ENCODE peak calls at places on chromosomes 6 and 20, in seven cellular contexts. X, E, H, F, M, Z and P are unnamed samples. For H3K79me2, the result is how much of the 10 kb centered on the place peaks cover.

GRCh38 chr6:111361648-111362047 is 121.4 kb downstream of the REV3L start:
- DNase-seq in E (peak), H (peak), F (peak), M (peak), Z (peak), X (peak), P (peak)

GRCh38 chr6:21578523-21578922 is 15.0 kb upstream of the SOX4 start:
- DNase-seq in F (no peak), M (no peak), Z (no peak), X (no peak), H (no peak), E (no peak), P (no peak)

GRCh38 chr6:129621252-129621651 is 88.7 kb downstream of the ARHGAP18 start:
- DNase-seq in F (peak), H (peak), M (peak), E (no peak), Z (no peak), X (no peak), P (no peak)

GRCh38 chr6:130997061-130997753 is 65.8 kb downstream of the EPB41L2 start:
- DNase-seq in Z (no peak), E (peak), F (no peak), X (no peak), M (no peak), H (no peak), P (no peak)

GRCh38 chr20:61254881-61255589 is 3.0 kb downstream of the CDH4 start:
- DNase-seq in X (peak), H (no peak), M (no peak), Z (no peak), E (no peak), F (no peak), P (no peak)

GRCh38 chr6:113644861-113645575 is 212.1 kb upstream of the MARCKS start:
- DNase-seq in H (peak), M (no peak), F (no peak), E (no peak), Z (no peak), X (peak), P (no peak)

GRCh38 chr6:13683038-13683437 is 28.6 kb downstream of the RANBP9 start:
- DNase-seq in X (no peak), F (no peak), M (no peak), E (no peak), Z (peak), H (no peak), P (no peak)

GRCh38 chr6:29816030-29816429 is 11.6 kb upstream of the HLA-G start:
- DNase-seq in M (no peak), X (peak), E (no peak), H (no peak), F (no peak), Z (no peak), P (no peak)

GRCh38 chr6:52244400-52244799 is at the start of gene IL17F:
- DNase-seq in E (no peak), F (no peak), H (no peak), M (no peak), X (no peak), Z (no peak), P (no peak)

GRCh38 chr20:17611540-17612286 is 41.8 kb downstream of the DSTN start:
- DNase-seq in E (peak), M (peak), F (peak), H (peak), Z (peak), X (peak), P (peak)

GRCh38 chr6:97865612-97866011 is 582.6 kb upstream of the MMS22L start:
- DNase-seq in H (no peak), F (no peak), Z (no peak), M (no peak), X (no peak), E (no peak), P (peak)

GRCh38 chr6:42030585-42031506 is 19.5 kb upstream of the TAF8 start:
- DNase-seq in F (peak), M (no peak), H (no peak), E (peak), Z (peak), X (no peak), P (peak)

GRCh38 chr20:48904566-48905321 is 16.8 kb upstream of the ARFGEF2 start:
- DNase-seq in M (peak), E (peak), Z (peak), H (peak), X (peak), F (peak), P (peak)

GRCh38 chr6:12605888-12606345 is 110.7 kb upstream of the PHACTR1 start:
- DNase-seq in E (peak), X (peak), M (peak), F (peak), Z (peak), H (peak), P (peak)

GRCh38 chr6:118787746-118788419 is 106.1 kb upstream of the ASF1A start:
- DNase-seq in H (no peak), M (no peak), E (no peak), Z (no peak), F (no peak), X (no peak), P (no peak)

GRCh38 chr6:32105433-32105832 is 3.7 kb downstream of the TNXB start:
- DNase-seq in X (no peak), Z (no peak), M (no peak), E (no peak), F (no peak), H (no peak), P (no peak)

GRCh38 chr6:33075568-33076405 is at the start of gene HLA-DPB1:
- DNase-seq in H (peak), M (no peak), X (peak), Z (peak), F (peak), E (peak), P (peak)

GRCh38 chr6:137795510-137795909 is 71.5 kb upstream of the TNFAIP3 start:
- DNase-seq in H (no peak), Z (no peak), X (no peak), M (no peak), F (no peak), E (no peak), P (no peak)

GRCh38 chr6:167141667-167142432 is 15.9 kb downstream of the GPR31 start:
- DNase-seq in H (peak), Z (peak), E (peak), F (peak), X (peak), M (peak), P (peak)

GRCh38 chr20:59469266-59470252 is 134.8 kb upstream of the PHACTR3 start:
- DNase-seq in M (peak), H (peak), Z (no peak), X (no peak), F (no peak), E (peak), P (peak)

GRCh38 chr20:36349384-36350170 is 43.4 kb downstream of the DLGAP4 start:
- DNase-seq in X (peak), E (no peak), Z (peak), H (no peak), M (no peak), F (no peak), P (no peak)

GRCh38 chr6:1912731-1913130 is 303.0 kb downstream of the FOXC1 start:
- DNase-seq in X (peak), F (no peak), H (no peak), E (no peak), Z (no peak), M (no peak), P (no peak)

GRCh38 chr6:155155787-155156447 is 107.9 kb upstream of the CLDN20 start:
- DNase-seq in H (peak), X (no peak), F (no peak), Z (no peak), E (no peak), M (no peak), P (no peak)

GRCh38 chr6:43969158-43969981 is 157.9 kb downstream of the MRPL14 start:
- DNase-seq in H (no peak), X (no peak), Z (no peak), E (no peak), F (no peak), M (peak), P (no peak)

GRCh38 chr6:143694013-143694412 is 16.2 kb downstream of the PHACTR2 start:
- DNase-seq in X (no peak), Z (no peak), F (no peak), H (no peak), M (no peak), E (no peak), P (no peak)

GRCh38 chr6:164991573-164991972 is 317.8 kb downstream of the C6orf118 start:
- DNase-seq in Z (no peak), E (no peak), H (no peak), X (no peak), M (no peak), F (no peak), P (no peak)

GRCh38 chr6:97885230-97885772 is 602.3 kb upstream of the MMS22L start:
- DNase-seq in F (no peak), H (no peak), E (no peak), Z (no peak), X (no peak), M (no peak), P (no peak)

GRCh38 chr6:166786704-166787293 is 159.7 kb upstream of the RPS6KA2 start:
- DNase-seq in Z (peak), F (peak), X (peak), E (peak), H (peak), M (no peak), P (peak)

DNA sequence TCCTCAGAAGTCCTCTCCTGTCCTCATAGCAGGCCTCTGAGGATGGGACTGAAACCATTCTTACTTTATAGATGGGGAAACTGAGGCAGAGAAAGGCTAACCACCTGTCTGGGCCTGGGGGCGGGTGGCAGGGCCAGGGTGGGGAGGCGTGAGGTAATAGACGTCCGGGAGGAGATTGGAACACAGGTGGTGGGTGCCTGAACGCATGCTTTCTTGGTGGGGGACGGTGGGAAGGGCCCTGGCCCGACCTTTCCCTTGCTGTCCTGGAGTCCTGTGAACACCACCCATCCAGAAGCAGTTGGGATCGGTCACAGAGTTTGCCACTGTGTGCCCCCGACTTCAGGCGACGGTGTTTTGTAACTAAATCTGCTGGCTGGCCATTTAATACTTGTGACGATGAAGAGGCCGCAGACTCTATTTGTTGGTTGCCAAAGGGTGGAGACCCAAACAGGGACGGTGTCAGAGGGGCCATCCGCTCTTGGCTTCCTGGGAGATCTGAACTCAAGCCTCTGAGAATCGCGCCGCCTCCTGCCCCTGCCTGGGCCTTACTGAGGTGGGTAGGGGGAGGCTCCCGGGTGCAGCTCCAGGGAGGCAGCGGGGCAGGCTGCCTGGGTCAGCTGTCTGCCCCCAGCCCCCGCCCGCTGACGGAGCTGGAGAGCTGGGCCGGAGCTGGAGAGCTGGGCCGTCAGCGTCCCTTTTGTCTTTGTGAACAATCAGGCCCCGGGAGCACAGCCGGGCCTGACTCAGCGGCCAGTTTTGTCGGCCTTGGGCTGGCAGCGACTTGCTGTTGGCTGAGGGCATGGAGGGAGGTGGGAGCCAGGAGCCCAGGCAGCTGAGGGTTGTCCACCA is 4.1 kb downstream of the RBM38 start:
- DNase-seq in Z (no peak), H (no peak), E (peak), M (peak), F (no peak), X (peak), P (no peak)
- H3K79me2 ChIP-seq in Z (under half), H (under half), E (half or more), M (under half), F (half or more), X (under half), P (half or more)

DNA sequence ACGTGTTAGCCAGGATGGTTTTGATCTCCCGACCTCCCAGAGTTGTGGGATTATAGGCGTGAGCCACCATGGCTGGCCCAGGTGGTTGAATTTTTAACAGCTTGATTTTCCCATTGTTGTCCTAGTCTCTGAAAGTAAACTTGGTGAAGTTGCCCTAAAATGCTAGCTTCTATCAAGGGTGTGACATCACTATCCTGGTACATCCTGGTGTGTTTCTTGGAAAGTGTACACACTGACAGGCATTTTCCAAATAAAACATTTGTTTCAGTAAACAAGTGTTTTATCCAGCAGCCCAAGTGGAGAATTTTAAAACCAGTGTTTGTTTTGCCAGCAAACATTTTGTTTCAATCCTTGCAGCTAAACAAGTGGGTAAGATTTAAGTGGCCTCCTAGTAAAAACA is 40.5 kb upstream of the RREB1 start:
- DNase-seq in M (no peak), H (no peak), X (no peak), Z (no peak), F (no peak), E (no peak), P (no peak)
- H3K79me2 ChIP-seq in M (under half), H (under half), X (under half), Z (under half), F (under half), E (under half), P (under half)

DNA sequence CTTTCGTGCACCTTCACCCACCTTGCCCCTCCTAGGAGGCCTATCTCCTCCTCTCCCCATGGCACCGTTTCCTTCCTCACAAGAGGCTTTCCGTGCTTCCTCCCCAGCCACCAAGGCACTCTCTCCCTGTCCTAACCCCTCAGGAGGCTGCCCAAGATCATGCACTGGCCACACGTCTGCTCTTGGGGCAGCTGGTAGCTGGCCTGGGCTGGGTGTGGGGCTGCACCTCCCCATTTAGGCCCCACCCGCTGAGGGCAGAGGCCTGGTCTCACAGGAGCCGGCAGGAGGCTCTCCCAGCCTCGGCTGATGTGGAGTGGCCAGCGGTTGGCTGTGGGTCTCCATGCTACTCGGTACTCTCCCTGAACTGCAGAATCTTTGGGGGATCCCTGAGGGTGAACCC is 13.6 kb downstream of the NOL4L start:
- DNase-seq in M (no peak), F (no peak), X (no peak), H (no peak), E (no peak), Z (no peak), P (no peak)
- H3K79me2 ChIP-seq in M (under half), F (under half), X (under half), H (under half), E (under half), Z (under half), P (under half)

DNA sequence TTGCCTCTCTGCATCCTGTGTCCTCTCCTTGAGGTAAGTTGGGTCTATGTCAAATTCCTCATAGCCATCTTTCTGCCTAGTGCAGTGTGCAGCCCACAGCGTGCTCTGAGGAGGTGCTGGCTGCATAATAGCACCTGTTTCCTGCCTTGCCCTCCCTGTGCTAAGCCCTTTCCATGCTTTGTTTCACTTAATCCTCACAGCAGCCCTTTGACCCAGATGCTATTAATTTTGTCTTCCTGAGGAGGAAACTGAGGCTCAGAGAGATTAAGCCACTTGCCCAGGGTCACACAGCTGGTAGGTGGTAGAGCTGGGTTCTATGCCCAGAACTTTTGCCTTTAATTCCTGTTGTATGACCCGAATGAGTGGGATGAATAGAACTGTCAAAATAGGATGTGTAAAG is 13.5 kb downstream of the FAM83D start:
- DNase-seq in H (no peak), X (no peak), Z (no peak), M (no peak), F (no peak), E (no peak), P (no peak)
- H3K79me2 ChIP-seq in H (half or more), X (half or more), Z (half or more), M (under half), F (half or more), E (half or more), P (half or more)

DNA sequence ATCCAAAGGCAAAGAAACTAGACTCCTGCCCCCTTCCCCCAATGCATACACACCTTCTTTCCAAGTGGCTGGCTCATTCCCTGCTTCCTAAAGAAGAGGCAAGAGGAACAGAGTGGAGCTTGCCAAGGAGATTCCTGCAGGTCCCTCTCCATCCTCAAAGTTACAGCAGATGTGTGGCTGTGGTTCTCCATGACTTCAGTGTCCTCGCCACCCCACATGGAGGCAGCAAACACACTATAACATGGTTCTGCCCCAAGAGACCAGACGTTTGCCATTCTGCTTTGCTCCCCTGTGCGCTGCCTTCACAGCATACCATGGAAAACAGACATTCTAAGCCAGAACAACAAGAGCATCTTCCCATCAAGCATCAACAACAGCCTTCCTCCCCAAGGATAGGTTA is 84.4 kb downstream of the BACH2 start:
- DNase-seq in X (no peak), E (no peak), H (no peak), F (no peak), Z (no peak), M (no peak), P (peak)
- H3K79me2 ChIP-seq in X (under half), E (under half), H (under half), F (half or more), Z (under half), M (under half), P (under half)

GRCh38 chr6:122511193-122511924 is 39.8 kb upstream of the SERINC1 start:
- DNase-seq in F (no peak), H (no peak), M (no peak), Z (no peak), X (no peak), E (no peak), P (no peak)
- H3K79me2 ChIP-seq in F (under half), H (under half), M (under half), Z (under half), X (under half), E (half or more), P (half or more)

GRCh38 chr6:35359346-35359743 is 17.0 kb downstream of the PPARD start:
- DNase-seq in X (no peak), F (no peak), Z (no peak), M (no peak), E (no peak), H (no peak), P (no peak)

GRCh38 chr6:35354361-35355135 is 12.2 kb downstream of the PPARD start:
- DNase-seq in E (no peak), F (no peak), Z (no peak), H (no peak), M (no peak), X (no peak), P (no peak)

GRCh38 chr6:35357671-35358070 is 15.3 kb downstream of the PPARD start:
- DNase-seq in H (no peak), F (no peak), Z (no peak), X (no peak), E (no peak), M (no peak), P (no peak)

GRCh38 chr6:35359744-35360348 is 17.5 kb downstream of the PPARD start:
- DNase-seq in X (no peak), Z (no peak), H (no peak), M (no peak), F (no peak), E (peak), P (no peak)

DNA sequence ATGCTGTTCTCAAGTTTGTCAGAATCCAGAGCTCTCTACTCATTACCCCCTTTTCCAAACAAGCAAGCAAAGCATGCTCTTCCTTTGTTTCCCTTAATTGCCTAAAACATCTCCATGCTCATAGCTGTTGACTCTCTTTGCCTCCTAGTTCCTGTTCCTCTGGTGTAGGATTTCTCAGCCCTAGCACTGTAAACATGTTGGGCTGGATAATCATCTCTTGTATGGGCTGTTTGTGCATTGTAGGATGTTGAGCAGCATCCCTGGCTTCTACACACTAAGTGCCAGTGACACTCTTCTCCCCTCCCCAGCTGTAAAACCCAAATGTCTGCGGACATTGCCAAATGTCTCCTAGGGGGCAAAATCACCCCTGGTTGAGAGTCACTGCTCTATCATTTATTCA is 14.0 kb downstream of the PPARD start:
- DNase-seq in X (no peak), Z (no peak), F (no peak), E (no peak), H (no peak), M (no peak), P (no peak)
- H3K79me2 ChIP-seq in X (under half), Z (under half), F (under half), E (under half), H (under half), M (under half), P (under half)

DNA sequence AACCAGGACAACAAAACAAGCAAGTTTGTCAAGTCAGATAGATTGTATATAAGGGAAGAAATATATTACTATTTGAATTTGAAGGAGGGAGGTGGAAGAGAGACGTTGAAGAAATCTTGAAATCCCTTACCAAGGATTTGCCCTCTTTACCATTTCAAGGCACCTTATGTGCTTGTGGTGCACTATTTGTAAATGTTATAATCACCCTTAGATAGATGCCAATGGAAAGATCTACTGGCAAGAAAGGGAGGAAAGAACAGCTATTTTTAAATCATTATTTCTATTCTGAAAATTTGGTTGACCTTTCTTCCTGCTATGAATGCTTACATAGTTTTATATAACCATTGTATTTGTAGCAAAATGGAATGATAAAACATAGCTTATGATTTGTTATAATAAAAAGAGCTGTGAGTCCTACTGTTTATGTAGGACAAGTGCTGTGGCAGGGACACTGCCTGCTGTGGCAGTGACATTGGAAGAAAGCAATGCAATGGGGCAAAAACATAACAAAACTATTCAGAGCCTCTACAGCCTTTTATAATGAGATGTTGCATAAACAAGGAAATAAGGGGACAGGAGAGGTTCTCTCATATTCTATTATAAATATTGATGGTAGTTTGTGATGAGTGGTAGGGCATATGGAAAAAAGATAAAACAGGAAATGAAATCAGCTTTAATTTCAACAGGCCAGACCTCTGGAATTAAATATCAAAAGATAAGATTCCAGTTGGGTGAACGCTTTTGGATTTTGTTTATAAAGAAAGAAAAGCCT is 1145.2 kb upstream of the GJE1 start:
- DNase-seq in F (no peak), M (no peak), E (no peak), Z (no peak), H (no peak), X (no peak), P (no peak)
- H3K79me2 ChIP-seq in F (under half), M (under half), E (under half), Z (under half), H (under half), X (under half), P (under half)